ENCODE peak calls at places on chromosomes 3 and 15, in four cellular contexts. O is IMR-90, X is HCT116, A is stomach. M is an unnamed sample.
A peak's percentile ranks its signal among the peaks of the same experiment; 100 is the strongest.

GRCh38 chr3:194691481-194692281 is 6.0 kb downstream of the FAM43A start:
- DNase-seq in X (no peak), O (no peak), A (peak; percentile 14), M (no peak)

GRCh38 chr15:56918907-56919707 is 663 bp downstream of the TCF12 start:
- DNase-seq in X (no peak), A (peak; percentile 53), O (peak; percentile 73), M (peak; percentile 91)

GRCh38 chr15:29844290-29844903 is 22.1 kb upstream of the TJP1 start:
- DNase-seq in O (peak; percentile 76), A (no peak), X (peak; percentile 58), M (no peak)

GRCh38 chr3:38835939-38836338 is 19.9 kb upstream of the SCN10A start:
- DNase-seq in X (no peak), O (no peak), A (no peak), M (no peak)

GRCh38 chr3:146374146-146374545 is 95.2 kb downstream of the PLSCR2 start:
- DNase-seq in X (no peak), A (no peak), O (peak; percentile 49), M (no peak)

GRCh38 chr15:100537326-100537725 is 8.6 kb upstream of the CERS3 start:
- DNase-seq in O (no peak), A (no peak), X (no peak), M (no peak)

GRCh38 chr3:14277557-14277956 is 98.9 kb downstream of the LSM3 start:
- DNase-seq in A (no peak), O (no peak), X (no peak), M (no peak)

GRCh38 chr3:21326704-21327103 is 424.3 kb downstream of the ZNF385D start:
- DNase-seq in A (no peak), O (peak; percentile 7), X (no peak), M (no peak)

GRCh38 chr3:42526616-42527367 is 24.3 kb downstream of the VIPR1 start:
- DNase-seq in A (no peak), X (no peak), O (no peak), M (no peak)

GRCh38 chr3:10508619-10509260 is 3.4 kb upstream of the ATP2B2 start:
- DNase-seq in A (no peak), O (no peak), X (no peak), M (no peak)

DNA sequence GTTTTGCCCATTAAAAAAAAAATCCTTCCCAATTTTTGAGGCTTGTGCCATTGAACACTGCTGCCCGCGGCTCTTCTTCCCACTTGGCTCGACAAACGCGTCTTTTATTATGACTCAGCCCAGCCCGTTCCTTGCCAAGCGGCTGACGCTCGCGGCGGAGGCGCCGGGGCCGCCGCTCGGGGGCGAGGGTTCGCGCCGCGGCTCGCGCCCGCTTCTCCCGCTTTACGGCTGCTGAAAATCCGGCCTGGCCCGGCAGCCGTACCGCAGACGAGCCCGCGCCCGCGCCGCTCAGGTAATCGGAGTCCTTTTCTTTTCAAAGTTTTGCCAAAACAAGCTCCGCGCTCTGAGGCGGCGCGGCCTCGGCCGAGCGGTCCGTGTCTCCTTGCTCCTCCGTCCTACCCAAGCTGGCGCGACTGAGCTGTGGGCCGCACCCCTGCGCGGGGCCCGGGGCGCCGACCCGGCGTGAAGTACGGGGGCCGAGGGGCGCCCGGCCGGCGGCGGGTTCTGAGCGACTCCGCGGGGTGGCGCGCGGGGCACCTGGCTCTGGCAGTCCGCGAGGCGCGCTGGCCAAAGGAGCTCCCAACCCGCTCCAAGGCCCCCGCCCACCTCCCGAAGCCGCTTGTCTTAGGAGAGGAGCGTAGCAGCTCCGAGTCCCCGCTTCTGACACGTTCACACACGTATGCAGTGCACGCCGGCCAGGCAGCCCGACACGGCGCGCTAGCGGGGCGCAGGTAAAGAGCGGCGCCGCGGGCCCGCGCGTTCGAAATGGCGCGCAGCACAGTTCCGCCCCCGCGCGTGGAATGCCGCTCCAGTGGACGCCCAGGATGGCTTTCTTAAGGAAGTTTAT is 418.2 kb upstream of the NAALADL2 start:
- DNase-seq in A (peak; percentile 84), O (peak; percentile 92), X (peak; percentile 76), M (peak; percentile 96)
- TF ChIP-seq POLR2A in A (no peak), O (peak; percentile 71), X (peak; percentile 52), M (no peak)

GRCh38 chr15:89389841-89390603 is 55.4 kb upstream of the POLG start:
- DNase-seq in X (no peak), A (no peak), O (no peak), M (no peak)
- TF ChIP-seq CTCF in X (no peak), A (no peak), O (no peak), M (no peak)

GRCh38 chr15:40407343-40407990 is 1.9 kb downstream of the IVD start:
- DNase-seq in X (no peak), O (no peak), A (no peak), M (no peak)
- H3K4me3 ChIP-seq in X (no peak overlapping the region), O (no peak overlapping the region), A (peak overlapping the region; percentile 95), M (no peak overlapping the region)

GRCh38 chr3:7322957-7323679 is 462.2 kb downstream of the GRM7 start:
- DNase-seq in X (no peak), A (no peak), O (no peak), M (no peak)
- TF ChIP-seq POLR2A in X (no peak), A (no peak), O (no peak), M (no peak)

GRCh38 chr3:156429125-156429524 is 125.8 kb downstream of the SSR3 start:
- DNase-seq in O (no peak), A (no peak), X (no peak), M (no peak)
- TF ChIP-seq CTCF in O (no peak), A (no peak), X (no peak), M (no peak)

GRCh38 chr3:144031938-144032337 is 60.3 kb downstream of the DIPK2A start:
- DNase-seq in A (peak; percentile 79), X (no peak), O (no peak), M (no peak)
- H3K4me3 ChIP-seq in A (no peak overlapping the region), X (no peak overlapping the region), O (no peak overlapping the region), M (no peak overlapping the region)

DNA sequence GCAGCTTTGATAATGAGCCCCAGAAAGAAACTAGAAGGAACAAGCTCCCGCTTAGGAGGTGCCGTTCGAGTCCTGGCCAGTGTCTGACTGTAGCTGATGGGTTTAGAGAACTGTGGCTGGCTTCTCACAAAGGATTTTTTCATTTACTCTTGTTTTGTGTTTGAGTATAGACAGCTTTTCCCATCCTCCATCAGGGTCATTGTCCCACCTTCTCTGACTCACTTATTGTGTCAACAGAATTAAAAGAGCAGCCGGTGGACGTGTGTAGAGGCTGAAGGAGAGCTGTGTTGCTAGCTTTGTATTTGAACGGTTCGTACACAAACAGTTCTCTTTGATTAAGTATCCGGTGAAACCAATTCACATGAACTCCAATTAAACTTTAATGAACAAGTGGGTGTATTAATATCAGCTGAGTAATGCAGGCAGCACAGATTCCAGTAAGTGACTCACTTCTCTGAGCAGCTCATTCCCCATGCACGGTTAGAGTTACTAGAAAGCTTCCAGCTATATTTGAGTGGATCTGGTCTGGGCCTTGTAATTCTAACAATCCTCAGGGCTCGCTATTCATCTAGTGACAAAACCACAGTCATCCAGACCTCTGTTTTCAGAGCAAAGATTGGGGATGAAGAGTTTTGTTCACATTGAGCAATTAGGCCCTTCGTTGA is 141.0 kb downstream of the LPP start:
- DNase-seq in O (peak; percentile 96), A (peak; percentile 34), X (peak; percentile 90), M (no peak)
- TF ChIP-seq POLR2A in O (peak; percentile 18), A (no peak), X (no peak), M (no peak)